ENCODE peak calls at places on chromosomes 3 and 15, in seven cellular contexts. U is BJ; X is H1; C is CD4-positive, alpha-beta memory T cell; Y is K562; W is left ventricle myocardium inferior; O is CD8-positive, alpha-beta memory T cell. D is an unnamed sample.

GRCh38 chr15:62940755-62941361 is 101.7 kb upstream of the TPM1 start:
- DNase-seq in U (peak; percentile 95), Y (no peak), O (no peak), X (no peak), W (peak; percentile 71), C (no peak), D (peak; percentile 86)

GRCh38 chr3:56825579-56826438 is 24.1 kb upstream of the ARHGEF3 start:
- DNase-seq in X (no peak), O (no peak), U (no peak), Y (no peak), C (no peak), W (no peak), D (no peak)

GRCh38 chr3:150308481-150308918 is 99.6 kb upstream of the TSC22D2 start:
- DNase-seq in O (no peak), Y (no peak), U (no peak), C (no peak), W (no peak), X (no peak), D (no peak)

GRCh38 chr3:81581966-81582599 is 179.4 kb downstream of the GBE1 start:
- DNase-seq in W (no peak), U (no peak), X (no peak), Y (no peak), C (no peak), O (no peak), D (peak; percentile 5)

GRCh38 chr3:134485075-134485536 is 679 bp downstream of the ANAPC13 start:
- DNase-seq in U (no peak), C (no peak), Y (no peak), W (no peak), X (no peak), O (no peak), D (no peak)

GRCh38 chr3:169150343-169150742 is 513.2 kb downstream of the MECOM start:
- DNase-seq in X (no peak), U (no peak), O (no peak), C (no peak), W (no peak), Y (no peak), D (no peak)

GRCh38 chr15:51780636-51781035 is 29.2 kb downstream of the TMOD2 start:
- DNase-seq in X (no peak), O (no peak), U (no peak), C (no peak), Y (no peak), W (no peak), D (no peak)

GRCh38 chr3:139655880-139656279 is 21.9 kb downstream of the NMNAT3 start:
- DNase-seq in C (no peak), U (no peak), W (no peak), Y (no peak), O (no peak), X (no peak), D (no peak)

GRCh38 chr3:53998980-53999379 is 107.3 kb upstream of the SELENOK start:
- DNase-seq in O (no peak), Y (no peak), U (no peak), W (peak; percentile 38), X (no peak), C (no peak), D (no peak)

GRCh38 chr15:20272422-20273184 is 269.0 kb downstream of the GOLGA6L6 start:
- DNase-seq in W (no peak), X (no peak), O (no peak), C (no peak), Y (no peak), U (no peak), D (no peak)

GRCh38 chr3:29153811-29154210 is 127.1 kb upstream of the RBMS3 start:
- DNase-seq in Y (no peak), O (no peak), C (peak; percentile 6), U (no peak), X (no peak), W (no peak), D (no peak)

GRCh38 chr3:71955549-71956373 is 170.8 kb upstream of the PROK2 start:
- DNase-seq in O (no peak), Y (peak; percentile 21), X (peak; percentile 66), U (peak; percentile 25), W (peak; percentile 61), C (no peak), D (peak; percentile 34)

GRCh38 chr3:135197856-135198255 is 402.8 kb downstream of the EPHB1 start:
- DNase-seq in C (no peak), Y (no peak), U (no peak), X (no peak), W (no peak), O (no peak), D (no peak)

GRCh38 chr3:48929358-48930035 is 10.9 kb downstream of the ARIH2 start:
- DNase-seq in X (no peak), W (no peak), C (no peak), Y (no peak), U (no peak), O (no peak), D (no peak)

GRCh38 chr3:48926425-48927392 is 8.1 kb downstream of the ARIH2 start:
- DNase-seq in U (no peak), C (no peak), X (no peak), Y (no peak), W (no peak), O (no peak), D (no peak)

GRCh38 chr3:48930590-48930989 is 11.9 kb downstream of the ARIH2 start:
- DNase-seq in Y (no peak), W (no peak), O (no peak), C (no peak), X (no peak), U (no peak), D (no peak)

GRCh38 chr3:48928679-48929078 is 10.0 kb downstream of the ARIH2 start:
- DNase-seq in X (no peak), W (no peak), C (no peak), Y (no peak), O (no peak), U (no peak), D (no peak)

GRCh38 chr3:48927928-48928327 is 9.3 kb downstream of the ARIH2 start:
- DNase-seq in W (no peak), X (no peak), C (no peak), Y (no peak), O (no peak), U (no peak), D (no peak)
- H3K4me3 ChIP-seq in W (peak overlapping the region; percentile 50), X (no peak overlapping the region), C (no peak overlapping the region), Y (no peak overlapping the region), O (no peak overlapping the region), U (no peak overlapping the region), D (no peak overlapping the region)

GRCh38 chr3:172438181-172438580 is 10.1 kb downstream of the GHSR start:
- DNase-seq in C (no peak), U (no peak), W (no peak), X (no peak), Y (no peak), O (no peak), D (no peak)
- H3K27me3 ChIP-seq in C (peaks cover 5% of the 10 kb centered on the region), U (peaks cover 6% of the 10 kb centered on the region), W (peaks cover 39% of the 10 kb centered on the region), X (no peaks in the 10 kb centered on the region), Y (peaks cover 9% of the 10 kb centered on the region), O (no peaks in the 10 kb centered on the region), D (no peaks in the 10 kb centered on the region)

DNA sequence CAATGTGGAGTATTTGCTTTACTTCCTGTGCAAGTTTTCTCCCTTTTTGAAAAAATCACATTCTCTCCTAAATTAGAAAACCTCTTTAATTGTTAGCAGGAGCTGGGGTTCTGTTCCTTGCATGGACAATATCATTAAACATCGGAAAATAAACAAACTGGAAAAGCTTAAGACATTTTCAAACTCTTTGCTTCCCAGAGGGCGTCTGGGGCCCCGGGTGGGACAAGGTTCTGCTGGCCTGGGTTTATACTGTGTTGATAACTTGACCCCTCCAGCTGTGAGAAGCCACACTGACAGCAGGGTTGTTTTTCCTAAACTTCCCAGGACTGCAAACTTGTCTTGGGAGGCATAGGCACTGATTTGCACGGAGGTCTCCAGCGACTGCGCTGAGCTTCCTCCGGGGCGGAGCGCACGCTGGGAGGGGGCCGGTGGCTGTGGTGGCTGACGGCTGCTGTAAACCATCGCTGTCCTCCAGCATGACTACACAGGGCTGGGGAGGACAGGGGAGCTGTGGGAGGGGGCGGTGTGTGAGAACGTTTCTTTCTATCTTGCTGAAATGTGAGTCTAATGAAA is 40.7 kb upstream of the VPS8 start:
- DNase-seq in O (no peak), C (no peak), U (no peak), W (no peak), Y (no peak), X (no peak), D (no peak)
- H3K4me3 ChIP-seq in O (no peak overlapping the region), C (no peak overlapping the region), U (no peak overlapping the region), W (no peak overlapping the region), Y (no peak overlapping the region), X (no peak overlapping the region), D (no peak overlapping the region)

GRCh38 chr3:157958471-157958870 is 147.7 kb downstream of the SHOX2 start:
- DNase-seq in O (no peak), W (no peak), U (no peak), Y (no peak), X (no peak), C (no peak), D (peak; percentile 2)

GRCh38 chr3:157953565-157953964 is 152.7 kb downstream of the SHOX2 start:
- DNase-seq in U (no peak), Y (no peak), W (no peak), X (no peak), O (no peak), C (no peak), D (no peak)

GRCh38 chr3:157961665-157962064 is 144.6 kb downstream of the SHOX2 start:
- DNase-seq in U (no peak), Y (no peak), O (no peak), X (no peak), W (no peak), C (no peak), D (no peak)

DNA sequence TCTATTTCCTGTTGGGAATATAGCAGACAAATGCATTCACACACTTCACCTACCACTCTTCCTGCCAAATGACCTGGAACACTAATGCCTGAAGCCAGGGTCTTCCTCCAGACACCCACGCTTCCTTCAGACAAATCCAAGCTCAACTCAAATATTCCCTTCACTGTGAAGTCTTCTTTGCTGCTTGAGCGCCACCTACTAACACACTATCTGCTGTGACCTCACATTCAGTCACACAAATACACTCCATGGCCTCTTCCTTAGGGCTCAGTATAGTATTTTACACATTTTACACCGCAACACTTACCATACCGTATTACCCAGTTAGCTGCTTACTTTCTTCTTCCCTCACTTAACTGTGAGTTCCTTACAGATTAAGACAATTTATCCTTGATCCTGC is 149.4 kb downstream of the SHOX2 start:
- DNase-seq in U (no peak), W (no peak), X (no peak), C (no peak), O (no peak), Y (no peak), D (no peak)
- H3K27me3 ChIP-seq in U (no peaks in the 10 kb centered on the region), W (peaks cover 3% of the 10 kb centered on the region), X (no peaks in the 10 kb centered on the region), C (no peaks in the 10 kb centered on the region), O (no peaks in the 10 kb centered on the region), Y (no peaks in the 10 kb centered on the region), D (no peaks in the 10 kb centered on the region)

GRCh38 chr3:182413061-182413460 is 380.2 kb upstream of the ATP11B start:
- DNase-seq in O (no peak), C (no peak), W (no peak), Y (no peak), U (no peak), X (no peak), D (no peak)
- H3K4me3 ChIP-seq in O (no peak overlapping the region), C (no peak overlapping the region), W (no peak overlapping the region), Y (no peak overlapping the region), U (no peak overlapping the region), X (no peak overlapping the region), D (no peak overlapping the region)